ENCODE peak calls at places on chromosomes 11 and 22, in ten cellular contexts. Z is activated CD4-positive, alpha-beta T cell treated with anti-CD3 and anti-CD28 coated beads, Interleukin-2, amount 50 U/mL, for 24 hours; S is A549; A is stimulated activated CD8-positive, alpha-beta memory T cell treated with anti-CD3 and anti-CD28 coated beads, Interleukin-15, amount 100 ng/mL, for 1 hour; J is GM12892; X is germinal center; H is bronchial epithelial cell; Y is cardiac fibroblast; I is NCI-H187; W is NCI-H1930. G is an unnamed sample.

GRCh38 chr11:83159901-83160865 is 3.3 kb downstream of the PCF11 start:
- DNase-seq in H (peak), W (no peak), J (no peak), Y (peak), A (no peak), I (no peak), X (no peak), Z (no peak), S (no peak), G (no peak)

GRCh38 chr22:25402501-25403283 is 161.8 kb upstream of the GRK3 start:
- DNase-seq in W (no peak), I (no peak), X (no peak), H (peak), A (no peak), J (no peak), Z (no peak), S (no peak), Y (peak), G (no peak)

GRCh38 chr22:47782461-47783075 is 1020.1 kb downstream of the TBC1D22A start:
- DNase-seq in J (no peak), A (no peak), Y (no peak), S (no peak), X (no peak), H (no peak), W (no peak), I (no peak), Z (no peak), G (no peak)

GRCh38 chr11:80239217-80239616 is 798.4 kb upstream of the TENM4 start:
- DNase-seq in X (no peak), J (no peak), H (peak), Y (no peak), I (no peak), W (no peak), Z (no peak), A (no peak), S (no peak), G (no peak)

GRCh38 chr11:117827521-117828511 is 3.3 kb upstream of the FXYD2 start:
- DNase-seq in H (no peak), S (no peak), X (no peak), I (no peak), Z (no peak), Y (no peak), J (no peak), A (no peak), W (no peak), G (no peak)

GRCh38 chr22:35425971-35426800 is 26.2 kb downstream of the MCM5 start:
- DNase-seq in Y (no peak), X (no peak), I (peak), Z (no peak), H (peak), W (no peak), S (no peak), A (no peak), J (no peak), G (no peak)

GRCh38 chr11:68467446-68467845 is 6.9 kb downstream of the PPP6R3 start:
- DNase-seq in I (no peak), A (no peak), Z (no peak), X (no peak), S (no peak), Y (no peak), J (no peak), W (no peak), H (no peak), G (no peak)

GRCh38 chr11:100594320-100594719 is 92.8 kb upstream of the ARHGAP42 start:
- DNase-seq in W (no peak), X (no peak), Z (no peak), Y (no peak), S (no peak), H (no peak), J (no peak), A (no peak), I (no peak), G (no peak)

GRCh38 chr11:59197990-59198389 is 14.7 kb downstream of the MPEG1 start:
- DNase-seq in H (peak), X (no peak), Z (no peak), Y (peak), I (no peak), J (no peak), S (no peak), W (no peak), A (no peak), G (no peak)

GRCh38 chr11:78796956-78797355 is 222.3 kb upstream of the NARS2 start:
- DNase-seq in Z (no peak), J (no peak), S (no peak), I (no peak), Y (peak), H (peak), W (no peak), X (no peak), A (no peak), G (no peak)

GRCh38 chr22:38163844-38164577 is 17.6 kb downstream of the PLA2G6 start:
- DNase-seq in Y (no peak), A (no peak), J (no peak), H (no peak), W (no peak), I (no peak), S (no peak), X (no peak), Z (no peak), G (no peak)

GRCh38 chr22:30298005-30298701 is 8.8 kb upstream of the CASTOR1 start:
- DNase-seq in I (no peak), Y (no peak), J (no peak), S (no peak), W (no peak), H (peak), A (no peak), Z (no peak), X (no peak), G (no peak)

GRCh38 chr22:17786435-17787158 is 12.3 kb upstream of the BID start:
- DNase-seq in J (no peak), Y (peak), X (no peak), S (no peak), Z (no peak), H (no peak), A (no peak), I (peak), W (no peak), G (no peak)

GRCh38 chr11:126653040-126653439 is 297.6 kb downstream of the ST3GAL4 start:
- DNase-seq in S (no peak), W (no peak), I (no peak), X (no peak), Z (no peak), J (no peak), Y (no peak), H (no peak), A (no peak), G (no peak)

GRCh38 chr11:133830931-133831907 is 14.1 kb downstream of the SPATA19 start:
- DNase-seq in S (no peak), Y (no peak), I (no peak), Z (no peak), J (no peak), A (no peak), X (no peak), W (no peak), H (no peak), G (no peak)

GRCh38 chr11:2002807-2003206 is 5.2 kb upstream of the H19 start:
- DNase-seq in I (no peak), H (no peak), S (no peak), J (no peak), Y (no peak), W (no peak), A (no peak), Z (no peak), X (no peak), G (no peak)

GRCh38 chr11:34640050-34640971 is 19.4 kb downstream of the EHF start:
- DNase-seq in S (peak), Z (no peak), W (no peak), J (no peak), H (peak), A (no peak), I (peak), X (no peak), Y (no peak), G (no peak)

GRCh38 chr22:23756891-23757290 is 2.7 kb upstream of the VPREB3 start:
- DNase-seq in I (no peak), S (no peak), Z (no peak), X (no peak), J (no peak), A (no peak), H (no peak), W (no peak), Y (no peak), G (no peak)

GRCh38 chr11:85886089-85887056 is 31.2 kb downstream of the CCDC83 start:
- DNase-seq in X (no peak), A (no peak), Z (no peak), Y (peak), H (no peak), J (no peak), W (no peak), S (no peak), I (no peak), G (no peak)

GRCh38 chr11:113923572-113923971 is 19.0 kb downstream of the HTR3B start:
- DNase-seq in S (no peak), I (no peak), Y (no peak), A (no peak), X (no peak), J (no peak), Z (no peak), W (no peak), H (no peak), G (no peak)

GRCh38 chr22:30285176-30285845 is 4.0 kb downstream of the CASTOR1 start:
- DNase-seq in A (no peak), I (no peak), S (no peak), J (no peak), Y (no peak), Z (no peak), W (no peak), X (no peak), H (no peak), G (no peak)

GRCh38 chr11:38824573-38824972 is 2226.5 kb upstream of the RAG2 start:
- DNase-seq in A (no peak), H (peak), X (no peak), Y (peak), I (no peak), Z (no peak), J (no peak), W (no peak), S (no peak), G (no peak)

G was measured in GM19239.